ENCODE peak calls at places on chromosomes 13 and 19, in nine cellular contexts. F is tibial artery; A is fibroblast of lung; P is heart left ventricle; H is CD8-positive, alpha-beta T cell; S is lower lobe of right lung; W is Peyer's patch; U is body of pancreas; X is pancreas. Z is an unnamed sample. For H3K9me3 and H3K4me1, the result is how much of the 10 kb centered on the place peaks cover.

GRCh38 chr19:48591021-48591420 is 15.5 kb upstream of the SPACA4 start:
- DNase-seq in F (no peak), A (no peak), P (no peak), H (no peak), S (no peak), W (no peak), U (no peak), X (no peak), Z (no peak)

GRCh38 chr19:44603201-44603945 is 10.0 kb upstream of the IGSF23 start:
- DNase-seq in F (no peak), A (peak), P (no peak), H (no peak), S (no peak), W (no peak), U (no peak), X (no peak), Z (no peak)

GRCh38 chr13:106490887-106491321 is 44.6 kb downstream of the EFNB2 start:
- DNase-seq in F (no peak), A (no peak), P (no peak), H (no peak), S (no peak), W (no peak), U (no peak), X (no peak), Z (no peak)

GRCh38 chr13:110363009-110363408 is 55.9 kb downstream of the COL4A2 start:
- DNase-seq in F (peak), A (no peak), P (no peak), H (no peak), S (no peak), W (no peak), U (no peak), X (no peak), Z (no peak)

GRCh38 chr19:2054763-2055162 is 3.7 kb upstream of the MKNK2 start:
- DNase-seq in F (no peak), A (no peak), P (no peak), H (no peak), S (no peak), W (peak), U (peak), X (no peak), Z (no peak)

GRCh38 chr13:102993348-102993747 is 72.9 kb downstream of the SLC10A2 start:
- DNase-seq in F (no peak), A (no peak), P (no peak), H (no peak), S (no peak), W (no peak), U (no peak), X (no peak), Z (no peak)

GRCh38 chr19:1298235-1298634 is 12.6 kb downstream of the EFNA2 start:
- DNase-seq in F (no peak), A (no peak), P (no peak), H (no peak), S (no peak), W (no peak), U (no peak), X (no peak), Z (no peak)

GRCh38 chr13:32047088-32047487 is 15.5 kb downstream of the FRY start:
- DNase-seq in F (no peak), A (no peak), P (no peak), H (no peak), S (no peak), W (no peak), U (no peak), X (no peak), Z (no peak)

GRCh38 chr13:96532804-96533203 is 442.9 kb downstream of the HS6ST3 start:
- DNase-seq in F (no peak), A (no peak), P (no peak), H (no peak), S (no peak), W (no peak), U (no peak), X (no peak), Z (no peak)

GRCh38 chr19:40623403-40624239 is 22.5 kb downstream of the LTBP4 start:
- DNase-seq in F (no peak), A (peak), P (peak), H (no peak), S (peak), W (peak), U (no peak), X (no peak), Z (peak)

GRCh38 chr19:11495481-11495880 is 10.2 kb downstream of the ZNF653 start:
- DNase-seq in F (no peak), A (no peak), P (no peak), H (no peak), S (no peak), W (no peak), U (no peak), X (no peak), Z (no peak)

GRCh38 chr13:69474286-69474685 is 633.3 kb upstream of the ATXN8OS start:
- DNase-seq in F (no peak), A (peak), P (no peak), H (no peak), S (no peak), W (no peak), U (no peak), X (no peak), Z (no peak)

GRCh38 chr19:48554385-48555091 is 2.6 kb downstream of the SULT2B1 start:
- DNase-seq in F (no peak), A (no peak), P (no peak), H (no peak), S (no peak), W (no peak), U (no peak), X (no peak), Z (no peak)

GRCh38 chr13:27432612-27433210 is 8.3 kb downstream of the GTF3A start:
- DNase-seq in F (no peak), A (no peak), P (no peak), H (no peak), S (no peak), W (no peak), U (no peak), X (no peak), Z (no peak)

GRCh38 chr19:40519352-40520322 is 52.8 kb downstream of the SPTBN4 start:
- DNase-seq in F (no peak), A (peak), P (no peak), H (no peak), S (no peak), W (no peak), U (no peak), X (no peak), Z (peak)

GRCh38 chr19:40191836-40192646 is 815 bp downstream of the MAP3K10 start:
- DNase-seq in F (no peak), A (peak), P (peak), H (peak), S (peak), W (no peak), U (peak), X (no peak), Z (peak)

DNA sequence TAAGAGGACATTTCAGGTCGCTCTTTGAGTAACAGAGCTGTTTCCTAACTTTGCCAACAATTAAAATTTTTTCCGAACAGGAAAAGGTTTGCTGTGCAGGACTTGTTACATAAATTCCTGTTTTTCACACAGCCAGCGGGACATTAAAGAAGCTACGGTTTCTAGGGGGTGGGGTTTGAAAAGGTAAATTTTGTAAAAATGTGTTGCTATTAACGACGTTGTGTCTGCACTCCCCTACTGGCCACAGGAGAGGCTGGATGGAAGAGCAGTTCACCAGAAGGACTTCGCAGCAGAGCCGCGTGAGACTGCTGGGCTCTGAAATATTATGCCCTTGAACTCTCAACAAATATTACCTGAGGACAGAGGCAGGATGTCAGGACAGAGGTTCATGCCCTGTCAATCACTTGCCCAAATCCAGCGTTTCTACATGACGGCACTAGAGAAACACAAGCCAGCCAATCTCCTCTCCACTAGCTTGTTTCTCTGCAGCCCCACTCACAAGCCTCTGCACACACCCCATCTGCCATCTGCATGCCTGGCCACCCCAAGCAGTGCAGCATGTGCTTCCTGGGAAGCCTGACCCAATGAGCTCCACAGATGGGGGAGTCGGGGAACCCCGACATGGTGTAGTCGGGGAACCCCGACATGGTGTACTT is 102.0 kb downstream of the FOXO1 start:
- DNase-seq in F (no peak), A (no peak), P (no peak), H (no peak), S (no peak), W (no peak), U (no peak), X (no peak), Z (no peak)
- TF ChIP-seq CTCF in F (no peak), A (no peak), P (peak), H (no peak), S (no peak), W (no peak), U (peak), X (no peak), Z (no peak)

DNA sequence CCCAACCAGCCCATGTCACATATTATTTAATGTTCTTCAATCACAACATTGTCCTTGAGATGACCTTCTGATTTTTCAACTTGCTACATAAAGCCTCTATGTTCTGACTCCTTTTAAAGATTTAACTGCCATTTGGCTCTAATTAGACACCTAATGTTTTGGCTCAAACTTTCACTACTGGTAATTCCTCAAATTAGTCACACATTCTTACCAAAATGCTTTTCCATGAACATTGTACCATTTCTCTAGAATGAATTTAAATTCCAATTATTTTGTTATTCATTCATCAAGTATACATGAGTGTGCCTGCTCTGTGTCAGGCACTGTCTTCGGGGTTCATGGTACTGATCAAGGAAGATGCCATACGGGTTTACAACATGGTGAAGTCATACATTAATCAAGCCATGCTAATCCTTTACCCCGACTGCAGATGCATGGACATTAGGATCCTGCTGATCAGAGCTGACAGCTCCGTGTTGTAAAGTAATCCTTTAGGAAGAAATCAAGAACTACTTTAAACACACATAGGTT is 69.1 kb upstream of the POSTN start:
- DNase-seq in F (no peak), A (no peak), P (no peak), H (no peak), S (no peak), W (no peak), U (no peak), X (no peak), Z (no peak)
- H3K9me3 ChIP-seq in F (under half), A (under half), P (under half), H (under half), S (under half), W (under half), U (under half), X (under half), Z (under half)

DNA sequence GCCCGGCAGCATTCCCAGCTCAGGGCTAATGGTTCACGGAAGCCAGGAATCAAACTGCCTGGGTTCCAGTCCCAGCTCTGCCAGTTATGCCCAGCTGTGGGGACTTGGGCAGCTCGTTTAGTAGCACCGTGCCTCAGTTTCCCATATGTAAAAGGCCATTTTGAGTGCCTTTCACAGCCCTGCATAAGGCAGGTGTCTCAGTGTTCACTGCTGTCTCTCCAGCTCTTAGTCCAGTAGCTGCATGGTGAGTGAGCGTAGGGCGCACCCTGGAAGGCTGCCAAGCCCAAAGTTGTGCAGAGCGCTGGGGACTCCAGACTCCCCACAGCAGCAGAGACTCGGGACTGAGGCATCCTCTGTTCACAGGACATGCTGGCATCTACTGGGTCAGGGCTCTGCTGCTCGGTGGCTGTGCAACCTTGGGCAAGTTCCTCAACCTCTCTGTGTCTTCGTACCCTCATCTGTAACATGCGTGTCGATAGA is 5.5 kb downstream of the RPL28 start:
- DNase-seq in F (no peak), A (no peak), P (no peak), H (no peak), S (no peak), W (no peak), U (no peak), X (no peak), Z (no peak)
- H3K4me1 ChIP-seq in F (under half), A (under half), P (under half), H (under half), S (under half), W (under half), U (under half), X (under half), Z (under half)

GRCh38 chr19:52660981-52661380 is 22.8 kb upstream of the ZNF83 start:
- DNase-seq in F (no peak), A (peak), P (no peak), H (no peak), S (no peak), W (no peak), U (no peak), X (no peak), Z (no peak)
- TF ChIP-seq CTCF in F (no peak), A (no peak), P (no peak), H (no peak), S (no peak), W (no peak), U (no peak), X (no peak), Z (no peak)

Z was measured in upper lobe of right lung.